ENCODE peak calls at places on chromosomes 13 and 19, in five cellular contexts. H, S, R, B and W are unnamed samples.

GRCh38 chr13:93235258-93236015 is 8.8 kb downstream of the GPC6 start:
- DNase-seq in H (no peak), R (no peak), S (no peak), B (no peak), W (no peak)

GRCh38 chr19:42281175-42282035 is 12.4 kb downstream of the CIC start:
- DNase-seq in H (peak; percentile 74), S (peak; percentile 76), B (no peak), R (peak; percentile 73), W (no peak)

GRCh38 chr19:13765395-13766094 is 1.2 kb downstream of the MRI1 start:
- DNase-seq in R (peak; percentile 49), H (peak; percentile 26), B (no peak), S (peak; percentile 47), W (no peak)

GRCh38 chr13:57629821-57630235 is 1.7 kb upstream of the PCDH17 start:
- DNase-seq in R (peak; percentile 97), H (no peak), S (no peak), B (no peak), W (no peak)

GRCh38 chr13:113656831-113657671 is 947 bp downstream of the ATP4B start:
- DNase-seq in R (no peak), B (no peak), H (no peak), S (no peak), W (no peak)

GRCh38 chr13:92948034-92948433 is 278.6 kb upstream of the GPC6 start:
- DNase-seq in S (no peak), R (no peak), H (no peak), B (no peak), W (no peak)

GRCh38 chr19:35178701-35179100 is 24.2 kb downstream of the FXYD5 start:
- DNase-seq in S (no peak), B (no peak), R (no peak), H (no peak), W (no peak)

GRCh38 chr19:13007292-13008045 is 12.2 kb downstream of the NFIX start:
- DNase-seq in R (no peak), H (no peak), B (no peak), S (no peak), W (no peak)

GRCh38 chr19:4009990-4010807 is 2.7 kb downstream of the PIAS4 start:
- DNase-seq in S (no peak), R (no peak), B (no peak), H (no peak), W (no peak)

GRCh38 chr13:97205971-97206370 is 16.2 kb upstream of the MBNL2 start:
- DNase-seq in R (no peak), B (no peak), S (no peak), H (no peak), W (no peak)

GRCh38 chr19:18119243-18120105 is 21.9 kb downstream of the MAST3 start:
- DNase-seq in R (no peak), B (no peak), S (no peak), H (no peak), W (no peak)

GRCh38 chr13:36724141-36724540 is 50.3 kb downstream of the SERTM1 start:
- DNase-seq in R (no peak), B (no peak), S (no peak), H (no peak), W (no peak)

GRCh38 chr13:21034602-21035190 is 26.7 kb downstream of the LATS2 start:
- DNase-seq in R (no peak), H (peak; percentile 18), B (no peak), S (no peak), W (no peak)

GRCh38 chr19:2053601-2054389 is 2.8 kb upstream of the MKNK2 start:
- DNase-seq in H (no peak), B (no peak), S (no peak), R (no peak), W (no peak)

GRCh38 chr19:28437390-28438346 is 775.3 kb downstream of the UQCRFS1 start:
- DNase-seq in H (no peak), S (no peak), B (no peak), R (peak; percentile 11), W (no peak)

GRCh38 chr19:28294395-28294794 is 918.6 kb downstream of the UQCRFS1 start:
- DNase-seq in H (peak; percentile 9), S (no peak), B (no peak), R (no peak), W (no peak)

GRCh38 chr13:26386026-26386425 is 132.1 kb downstream of the CDK8 start:
- DNase-seq in B (no peak), S (no peak), R (no peak), H (no peak), W (no peak)

GRCh38 chr13:51942189-51942588 is 69.1 kb downstream of the ATP7B start:
- DNase-seq in B (no peak), H (no peak), R (no peak), S (no peak), W (peak; percentile 19)

GRCh38 chr13:20702945-20703784 is at the start of gene IL17D:
- DNase-seq in S (no peak), B (no peak), H (peak; percentile 16), R (peak; percentile 65), W (no peak)

GRCh38 chr13:80598189-80598588 is 257.3 kb upstream of the SPRY2 start:
- DNase-seq in R (no peak), B (no peak), H (no peak), S (no peak), W (no peak)

GRCh38 chr13:40476175-40476958 is 190.1 kb downstream of the FOXO1 start:
- DNase-seq in B (no peak), R (no peak), H (no peak), S (peak; percentile 90), W (no peak)

GRCh38 chr19:53977991-53978731 is 13.3 kb upstream of the CACNG6 start:
- DNase-seq in S (no peak), B (no peak), H (peak; percentile 20), R (peak; percentile 97), W (peak; percentile 40)

GRCh38 chr13:76383671-76384461 is 502.3 kb downstream of the KCTD12 start:
- DNase-seq in S (no peak), B (no peak), H (no peak), R (no peak), W (no peak)

GRCh38 chr13:113086991-113087922 is 18.3 kb upstream of the F7 start:
- DNase-seq in H (no peak), R (no peak), S (no peak), B (no peak), W (no peak)

GRCh38 chr13:111602874-111603273 is 282.4 kb downstream of the TEX29 start:
- DNase-seq in R (no peak), H (no peak), B (no peak), S (no peak), W (no peak)

GRCh38 chr19:15812059-15812722 is 3.3 kb downstream of the OR10H1 start:
- DNase-seq in B (no peak), H (peak; percentile 40), S (no peak), R (no peak), W (peak; percentile 72)

GRCh38 chr13:109939838-109940237 is 153.5 kb upstream of the IRS2 start:
- DNase-seq in R (no peak), S (no peak), B (no peak), H (no peak), W (no peak)

GRCh38 chr13:109939105-109939504 is 152.7 kb upstream of the IRS2 start:
- DNase-seq in S (no peak), R (no peak), B (no peak), H (no peak), W (no peak)

GRCh38 chr13:109940637-109941036 is 154.3 kb upstream of the IRS2 start:
- DNase-seq in B (no peak), H (no peak), S (no peak), R (no peak), W (no peak)

GRCh38 chr13:109941951-109942350 is 155.6 kb upstream of the IRS2 start:
- DNase-seq in R (no peak), S (no peak), H (no peak), B (no peak), W (no peak)

GRCh38 chr13:109941221-109941620 is 154.8 kb upstream of the IRS2 start:
- DNase-seq in S (no peak), H (no peak), R (no peak), B (no peak), W (no peak)
- TF ChIP-seq ZNF274 in S (no peak), H (no peak), R (no peak), B (no peak), W (no peak)

GRCh38 chr19:50464348-50464747 is 12.0 kb upstream of the EMC10 start:
- DNase-seq in H (no peak), B (no peak), S (no peak), R (no peak), W (no peak)
- TF ChIP-seq SRF in H (no peak), B (no peak), S (no peak), R (no peak), W (no peak)

GRCh38 chr13:81872581-81872980 is 1531.7 kb upstream of the SPRY2 start:
- DNase-seq in B (no peak), H (no peak), R (no peak), S (peak; percentile 38), W (peak; percentile 12)
- TF ChIP-seq CEBPB in B (no peak), H (no peak), R (no peak), S (no peak), W (no peak)

GRCh38 chr13:30464496-30465351 is 1.0 kb downstream of the HMGB1 start:
- DNase-seq in B (no peak), H (peak; percentile 75), R (peak; percentile 56), S (peak; percentile 65), W (no peak)

GRCh38 chr13:30465541-30466357 is at the start of gene HMGB1:
- DNase-seq in R (peak; percentile 94), B (peak; percentile 97), H (peak; percentile 97), S (peak; percentile 98), W (peak; percentile 98)

GRCh38 chr13:30466358-30466714 is 600 bp upstream of the HMGB1 start:
- DNase-seq in H (no peak), B (no peak), S (no peak), R (no peak), W (no peak)

GRCh38 chr13:30466841-30467252 is 1.1 kb upstream of the HMGB1 start:
- DNase-seq in B (no peak), H (peak; percentile 51), S (no peak), R (no peak), W (no peak)

DNA sequence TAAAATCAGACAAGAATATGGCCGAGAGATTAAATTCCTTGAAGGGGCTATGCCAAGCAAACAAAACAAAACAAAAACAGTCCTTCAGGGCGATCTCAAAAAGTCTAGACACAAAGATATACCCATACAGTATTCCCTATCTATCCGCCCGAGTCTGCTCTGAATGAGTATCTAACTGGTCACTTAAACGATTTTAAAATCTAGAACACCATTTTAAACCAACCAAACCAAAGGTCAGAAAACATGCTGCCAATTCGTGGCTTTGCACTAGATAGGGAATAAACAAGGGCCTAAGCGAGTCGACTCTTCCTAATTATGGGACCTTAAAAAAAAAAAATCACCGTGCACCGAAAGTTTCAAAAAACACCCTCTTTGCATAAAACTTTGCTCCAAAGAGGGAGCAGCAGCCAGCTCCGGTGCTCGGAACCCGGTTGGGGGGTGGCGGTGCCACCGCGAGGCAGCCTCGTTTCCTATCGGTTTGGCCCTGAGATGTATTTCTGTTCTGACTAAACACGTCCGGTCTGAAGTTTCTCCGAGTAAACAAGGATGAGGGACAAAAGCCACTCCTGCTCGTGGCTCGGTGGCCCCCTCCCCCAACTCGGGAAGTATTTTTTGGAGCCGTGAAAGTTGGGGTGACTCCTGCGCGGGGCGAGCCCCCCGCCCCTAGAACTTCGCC is 1.8 kb downstream of the HMGB1 start:
- DNase-seq in S (peak; percentile 70), R (no peak), H (peak; percentile 44), B (no peak), W (no peak)
- TF ChIP-seq ZNF274 in S (no peak), R (no peak), H (no peak), B (no peak), W (no peak)

GRCh38 chr19:58181902-58182576 is 822 bp upstream of the ZNF274 start:
- DNase-seq in B (no peak), S (peak; percentile 71), R (peak; percentile 62), H (peak; percentile 84), W (no peak)
- TF ChIP-seq SRF in B (no peak), S (no peak), R (no peak), H (no peak), W (no peak)

GRCh38 chr19:57512845-57513244 is 13.1 kb downstream of the ZNF773 start:
- DNase-seq in S (no peak), R (no peak), H (no peak), B (no peak), W (no peak)
- TF ChIP-seq CEBPB in S (no peak), R (no peak), H (no peak), B (no peak), W (no peak)